ENCODE peak calls at places on chromosomes 3 and 15, in five cellular contexts. T is Kasumi-1; Q is frontal cortex; S is ovary; P is activated T-helper 1 cell treated with anti-CD3 and anti-CD28 coated beads, Interleukin-12 subunit alpha, Interleukin-12 subunit beta, Interleukin-2, Interleukin-4 antibody, amounts not matched to agents 30 ng/mL and 10 ng/mL and 1 ng/mL, durations not matched to agents 14 hours and 24 hours and 36 hours. O is an unnamed sample.

GRCh38 chr3:39267631-39268553 is 11.9 kb downstream of the CX3CR1 start:
- DNase-seq in T (no peak), Q (no peak), S (no peak), P (peak), O (peak)

GRCh38 chr3:194352631-194353290 is 1.6 kb upstream of the CPN2 start:
- DNase-seq in T (no peak), Q (no peak), S (no peak), P (no peak), O (no peak)

GRCh38 chr3:183845608-183846288 is 20.4 kb upstream of the MAP6D1 start:
- DNase-seq in T (peak), Q (no peak), S (no peak), P (no peak), O (no peak)

GRCh38 chr3:177026505-177027277 is 170.6 kb downstream of the TBL1XR1 start:
- DNase-seq in T (no peak), Q (no peak), S (no peak), P (no peak), O (no peak)

GRCh38 chr3:113212155-113212844 is 943 bp downstream of the BOC start:
- DNase-seq in T (peak), Q (peak), S (peak), P (no peak), O (no peak)

GRCh38 chr3:12932347-12932746 is 91.0 kb upstream of the RPL32 start:
- DNase-seq in T (no peak), Q (no peak), S (no peak), P (no peak), O (no peak)

GRCh38 chr3:24196526-24196925 is 251.4 kb downstream of the NR1D2 start:
- DNase-seq in T (no peak), Q (no peak), S (no peak), P (no peak), O (no peak)

GRCh38 chr3:171258316-171258715 is 201.9 kb downstream of the TNIK start:
- DNase-seq in T (no peak), Q (no peak), S (no peak), P (no peak), O (no peak)

GRCh38 chr3:172164620-172165362 is 125.4 kb downstream of the FNDC3B start:
- DNase-seq in T (no peak), Q (no peak), S (no peak), P (no peak), O (no peak)

GRCh38 chr15:49979705-49980382 is 139.2 kb downstream of the ATP8B4 start:
- DNase-seq in T (no peak), Q (no peak), S (no peak), P (no peak), O (no peak)

GRCh38 chr15:66278671-66279070 is 14.7 kb upstream of the DIS3L start:
- DNase-seq in T (no peak), Q (no peak), S (no peak), P (no peak), O (no peak)

GRCh38 chr3:141401584-141402475 is 33.5 kb downstream of the ZBTB38 start:
- DNase-seq in T (no peak), Q (peak), S (peak), P (peak), O (no peak)

GRCh38 chr15:70164156-70164900 is 66.6 kb upstream of the TLE3 start:
- DNase-seq in T (no peak), Q (no peak), S (no peak), P (no peak), O (no peak)

GRCh38 chr15:31157644-31158069 is 56.1 kb upstream of the TRPM1 start:
- DNase-seq in T (no peak), Q (no peak), S (peak), P (no peak), O (no peak)

GRCh38 chr3:33146791-33147445 is 33.1 kb downstream of the CRTAP start:
- DNase-seq in T (peak), Q (peak), S (no peak), P (no peak), O (no peak)

GRCh38 chr3:8464668-8465067 is 37.0 kb upstream of the LMCD1 start:
- DNase-seq in T (no peak), Q (no peak), S (no peak), P (no peak), O (no peak)

GRCh38 chr15:72796515-72797337 is 13.2 kb upstream of the ADPGK start:
- DNase-seq in T (no peak), Q (peak), S (peak), P (peak), O (no peak)

GRCh38 chr3:161050929-161051328 is 54.2 kb downstream of the B3GALNT1 start:
- DNase-seq in T (peak), Q (no peak), S (no peak), P (no peak), O (no peak)

GRCh38 chr15:89299896-89300295 is 34.7 kb downstream of the POLG start:
- DNase-seq in T (peak), Q (peak), S (no peak), P (no peak), O (no peak)

GRCh38 chr15:31268108-31268501 is 58.5 kb upstream of the KLF13 start:
- DNase-seq in T (no peak), Q (no peak), S (no peak), P (no peak), O (no peak)

GRCh38 chr3:13772885-13773745 is 106.8 kb downstream of the WNT7A start:
- DNase-seq in T (no peak), Q (no peak), S (no peak), P (no peak), O (no peak)

GRCh38 chr3:124834723-124835718 is 52.1 kb downstream of the ITGB5 start:
- DNase-seq in T (peak), Q (peak), S (peak), P (peak), O (no peak)

GRCh38 chr3:161793194-161793825 is 296.7 kb downstream of the OTOL1 start:
- DNase-seq in T (no peak), Q (no peak), S (no peak), P (no peak), O (no peak)

GRCh38 chr3:172836390-172836997 is 86.0 kb downstream of the ECT2 start:
- DNase-seq in T (peak), Q (peak), S (no peak), P (no peak), O (no peak)

GRCh38 chr3:11721114-11721440 is 77.4 kb upstream of the VGLL4 start:
- DNase-seq in T (no peak), Q (no peak), S (no peak), P (no peak), O (no peak)

GRCh38 chr15:72339777-72340177 is 19.8 kb upstream of the CELF6 start:
- DNase-seq in T (peak), Q (peak), S (no peak), P (no peak), O (no peak)

GRCh38 chr15:71812966-71813722 is 2.8 kb downstream of the NR2E3 start:
- DNase-seq in T (no peak), Q (no peak), S (no peak), P (no peak), O (no peak)

GRCh38 chr3:41045491-41045890 is 153.8 kb upstream of the CTNNB1 start:
- DNase-seq in T (no peak), Q (no peak), S (no peak), P (no peak), O (no peak)

GRCh38 chr3:99767341-99767740 is 50.3 kb upstream of the CMSS1 start:
- DNase-seq in T (no peak), Q (no peak), S (no peak), P (no peak), O (no peak)

GRCh38 chr3:112640333-112640863 is 545 bp downstream of the CCDC80 start:
- DNase-seq in T (no peak), Q (no peak), S (peak), P (no peak), O (no peak)

O was measured in NK-92 treated with Interleukin-12 subunit alpha and Interleukin-12 subunit beta, amount 100 ng/mL, for 24 hours.